ENCODE peak calls at places on chromosome 5, in seven cellular contexts. E is HepG2, C is endothelial cell of umbilical vein, S is adipocyte, U is GM23248, D is MM.1S, F is GM12878. O is an unnamed sample. For H3K9me3, the result is how much of the 10 kb centered on the place peaks cover.

GRCh38 chr5:68544656-68545565 is 329.4 kb downstream of the PIK3R1 start:
- DNase-seq in E (no peak), C (no peak), S (no peak), U (peak), D (no peak), F (no peak), O (no peak)

GRCh38 chr5:11683666-11684065 is 220.6 kb downstream of the CTNND2 start:
- DNase-seq in E (no peak), C (no peak), S (no peak), U (no peak), D (no peak), F (no peak), O (no peak)

GRCh38 chr5:93162201-93162654 is 418.8 kb downstream of the NR2F1-AS1 start:
- DNase-seq in E (no peak), C (peak), S (peak), U (peak), D (no peak), F (no peak), O (no peak)

GRCh38 chr5:28807230-28807629 is 1768.8 kb upstream of the CDH9 start:
- DNase-seq in E (no peak), C (no peak), S (peak), U (no peak), D (no peak), F (no peak), O (no peak)

GRCh38 chr5:106397700-106398099 is 1273.0 kb downstream of the EFNA5 start:
- DNase-seq in E (no peak), C (peak), S (peak), U (peak), D (no peak), F (no peak), O (no peak)

GRCh38 chr5:171715551-171715950 is 70.1 kb upstream of the SMIM23 start:
- DNase-seq in E (no peak), C (no peak), S (no peak), U (no peak), D (no peak), F (no peak), O (no peak)

GRCh38 chr5:112692472-112692871 is 45.2 kb upstream of the APC start:
- DNase-seq in E (no peak), C (no peak), S (no peak), U (no peak), D (peak), F (peak), O (no peak)

GRCh38 chr5:53820802-53821171 is 260.3 kb downstream of the NDUFS4 start:
- DNase-seq in E (no peak), C (no peak), S (no peak), U (no peak), D (no peak), F (peak), O (no peak)

GRCh38 chr5:103461223-103461622 is 101.4 kb downstream of the NUDT12 start:
- DNase-seq in E (no peak), C (no peak), S (peak), U (peak), D (no peak), F (no peak), O (no peak)

GRCh38 chr5:133644000-133644865 is 31.9 kb upstream of the FSTL4 start:
- DNase-seq in E (no peak), C (no peak), S (no peak), U (no peak), D (no peak), F (no peak), O (no peak)

GRCh38 chr5:112036206-112036605 is 279.2 kb upstream of the NREP start:
- DNase-seq in E (no peak), C (no peak), S (no peak), U (peak), D (no peak), F (no peak), O (no peak)

GRCh38 chr5:175344331-175345200 is 99.4 kb downstream of the DRD1 start:
- DNase-seq in E (peak), C (no peak), S (no peak), U (peak), D (no peak), F (no peak), O (no peak)

GRCh38 chr5:54837939-54838457 is 147.4 kb downstream of the ESM1 start:
- DNase-seq in E (no peak), C (no peak), S (no peak), U (no peak), D (no peak), F (no peak), O (no peak)

GRCh38 chr5:109482748-109483147 is 73.0 kb upstream of the PJA2 start:
- DNase-seq in E (peak), C (no peak), S (no peak), U (no peak), D (no peak), F (no peak), O (no peak)

GRCh38 chr5:59174248-59174844 is 591.5 kb downstream of the RAB3C start:
- DNase-seq in E (peak), C (peak), S (peak), U (peak), D (peak), F (no peak), O (no peak)

GRCh38 chr5:176677209-176677931 is 30.1 kb downstream of the TSPAN17 start:
- DNase-seq in E (peak), C (no peak), S (no peak), U (no peak), D (no peak), F (no peak), O (peak)

GRCh38 chr5:91382530-91383026 is 539 bp downstream of the ARRDC3 start:
- DNase-seq in E (peak), C (peak), S (peak), U (peak), D (peak), F (peak), O (no peak)

GRCh38 chr5:16935271-16936149 is 578 bp downstream of the MYO10 start:
- DNase-seq in E (no peak), C (peak), S (peak), U (peak), D (no peak), F (no peak), O (peak)

GRCh38 chr5:28488752-28489151 is 1450.4 kb upstream of the CDH9 start:
- DNase-seq in E (no peak), C (no peak), S (no peak), U (no peak), D (no peak), F (no peak), O (no peak)

GRCh38 chr5:52880541-52880940 is 92.8 kb downstream of the ITGA1 start:
- DNase-seq in E (no peak), C (no peak), S (no peak), U (no peak), D (no peak), F (no peak), O (no peak)

GRCh38 chr5:168301593-168302388 is 10.3 kb downstream of the WWC1 start:
- DNase-seq in E (no peak), C (no peak), S (peak), U (peak), D (no peak), F (no peak), O (no peak)

GRCh38 chr5:138489705-138490104 is 24.4 kb downstream of the EGR1 start:
- DNase-seq in E (no peak), C (peak), S (no peak), U (no peak), D (no peak), F (no peak), O (no peak)

GRCh38 chr5:9710069-9710468 is 79.9 kb upstream of the TAS2R1 start:
- DNase-seq in E (no peak), C (no peak), S (no peak), U (no peak), D (no peak), F (no peak), O (no peak)

GRCh38 chr5:31119938-31120641 is 73.4 kb upstream of the CDH6 start:
- DNase-seq in E (no peak), C (no peak), S (no peak), U (peak), D (no peak), F (no peak), O (no peak)
- H3K9ac ChIP-seq in E (no peak), C (no peak), S (no peak), U (no peak), D (no peak), F (no peak), O (no peak)

GRCh38 chr5:73450041-73450598 is 1.5 kb upstream of the FOXD1 start:
- DNase-seq in E (no peak), C (peak), S (no peak), U (peak), D (no peak), F (no peak), O (no peak)

GRCh38 chr5:73452215-73452614 is 3.6 kb upstream of the FOXD1 start:
- DNase-seq in E (no peak), C (no peak), S (no peak), U (no peak), D (no peak), F (no peak), O (no peak)

GRCh38 chr5:73448451-73449136 is at the start of gene FOXD1:
- DNase-seq in E (peak), C (peak), S (peak), U (peak), D (peak), F (no peak), O (peak)

GRCh38 chr5:73451218-73452130 is 2.9 kb upstream of the FOXD1 start:
- DNase-seq in E (no peak), C (peak), S (peak), U (peak), D (peak), F (no peak), O (peak)

DNA sequence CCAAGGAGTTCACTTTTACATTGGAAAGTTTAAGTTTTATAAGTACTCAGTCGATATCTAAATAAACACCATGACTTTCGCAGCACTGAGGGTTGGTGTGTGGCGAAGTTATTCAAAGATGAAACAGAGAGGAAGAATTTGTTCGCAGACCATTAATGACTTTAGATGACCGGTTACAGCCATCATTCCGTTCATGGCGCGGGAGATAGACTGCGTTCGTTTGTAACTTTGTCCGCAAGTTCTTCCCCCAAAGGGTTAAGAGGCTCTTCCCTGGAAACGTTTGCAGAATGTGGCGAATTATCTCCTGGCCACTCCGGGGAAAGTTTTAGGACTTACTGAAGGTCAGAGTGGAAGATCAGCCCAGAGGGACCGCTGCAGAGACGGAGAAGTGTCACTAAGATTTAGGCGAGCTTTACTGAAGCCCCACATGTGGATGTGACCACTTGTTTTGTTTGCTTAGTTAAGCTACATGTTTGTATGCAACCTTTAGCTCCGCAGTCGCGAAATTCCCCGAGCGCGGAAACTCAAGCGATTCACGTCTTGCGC is 2.2 kb upstream of the FOXD1 start:
- DNase-seq in E (no peak), C (peak), S (peak), U (peak), D (no peak), F (no peak), O (no peak)
- H3K4me3 ChIP-seq in E (no peak), C (no peak), S (no peak), U (peak), D (no peak), F (no peak), O (peak)

DNA sequence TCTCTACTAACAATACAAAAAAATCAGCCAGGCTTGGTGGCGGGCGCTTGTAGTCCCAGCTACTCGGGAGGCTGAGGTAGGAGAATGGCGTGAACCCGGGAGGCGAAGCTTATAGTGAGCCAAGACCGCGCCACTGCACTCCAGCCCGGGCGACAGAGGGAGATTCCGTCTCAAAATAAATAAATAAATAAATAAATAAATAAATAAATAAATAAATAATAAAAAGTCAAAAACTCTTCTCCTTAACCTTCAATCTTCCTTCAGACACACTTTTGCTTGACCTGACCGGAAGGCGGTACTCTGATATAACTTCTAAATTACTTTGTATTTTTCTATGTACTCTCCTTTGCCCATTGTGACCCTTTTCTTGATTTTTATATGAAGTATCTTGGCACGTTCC is 302.1 kb downstream of the SLF1 start:
- DNase-seq in E (no peak), C (no peak), S (no peak), U (no peak), D (no peak), F (no peak), O (no peak)
- H3K9me3 ChIP-seq in E (under half), C (under half), S (under half), U (under half), D (under half), F (under half), O (under half)

DNA sequence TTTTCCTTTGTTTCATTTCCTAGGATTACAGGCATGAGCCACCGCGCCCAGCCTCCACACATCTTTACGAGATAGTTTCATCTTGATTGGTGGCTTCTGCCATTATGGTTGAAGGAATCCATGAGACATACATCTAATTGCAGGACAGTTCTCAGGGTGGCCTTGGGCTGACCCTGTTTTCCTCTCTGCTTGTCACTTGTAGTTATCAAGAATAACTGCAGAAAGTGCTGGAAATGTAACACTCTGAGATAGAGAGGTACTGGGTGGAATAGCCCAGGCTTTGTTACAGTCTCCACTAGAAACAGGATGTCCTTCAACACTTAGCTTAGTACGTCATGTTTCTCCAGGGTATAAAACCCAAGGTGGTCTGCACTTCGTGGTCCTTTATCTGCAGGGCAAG is 10.7 kb downstream of the UGT3A2 start:
- DNase-seq in E (no peak), C (no peak), S (no peak), U (no peak), D (no peak), F (no peak), O (no peak)
- H3K9ac ChIP-seq in E (no peak), C (no peak), S (no peak), U (no peak), D (no peak), F (no peak), O (no peak)

GRCh38 chr5:14257995-14258403 is 114.9 kb downstream of the TRIO start:
- DNase-seq in E (no peak), C (no peak), S (no peak), U (no peak), D (no peak), F (peak), O (no peak)
- H3K4me3 ChIP-seq in E (no peak), C (no peak), S (no peak), U (no peak), D (no peak), F (peak), O (no peak)

DNA sequence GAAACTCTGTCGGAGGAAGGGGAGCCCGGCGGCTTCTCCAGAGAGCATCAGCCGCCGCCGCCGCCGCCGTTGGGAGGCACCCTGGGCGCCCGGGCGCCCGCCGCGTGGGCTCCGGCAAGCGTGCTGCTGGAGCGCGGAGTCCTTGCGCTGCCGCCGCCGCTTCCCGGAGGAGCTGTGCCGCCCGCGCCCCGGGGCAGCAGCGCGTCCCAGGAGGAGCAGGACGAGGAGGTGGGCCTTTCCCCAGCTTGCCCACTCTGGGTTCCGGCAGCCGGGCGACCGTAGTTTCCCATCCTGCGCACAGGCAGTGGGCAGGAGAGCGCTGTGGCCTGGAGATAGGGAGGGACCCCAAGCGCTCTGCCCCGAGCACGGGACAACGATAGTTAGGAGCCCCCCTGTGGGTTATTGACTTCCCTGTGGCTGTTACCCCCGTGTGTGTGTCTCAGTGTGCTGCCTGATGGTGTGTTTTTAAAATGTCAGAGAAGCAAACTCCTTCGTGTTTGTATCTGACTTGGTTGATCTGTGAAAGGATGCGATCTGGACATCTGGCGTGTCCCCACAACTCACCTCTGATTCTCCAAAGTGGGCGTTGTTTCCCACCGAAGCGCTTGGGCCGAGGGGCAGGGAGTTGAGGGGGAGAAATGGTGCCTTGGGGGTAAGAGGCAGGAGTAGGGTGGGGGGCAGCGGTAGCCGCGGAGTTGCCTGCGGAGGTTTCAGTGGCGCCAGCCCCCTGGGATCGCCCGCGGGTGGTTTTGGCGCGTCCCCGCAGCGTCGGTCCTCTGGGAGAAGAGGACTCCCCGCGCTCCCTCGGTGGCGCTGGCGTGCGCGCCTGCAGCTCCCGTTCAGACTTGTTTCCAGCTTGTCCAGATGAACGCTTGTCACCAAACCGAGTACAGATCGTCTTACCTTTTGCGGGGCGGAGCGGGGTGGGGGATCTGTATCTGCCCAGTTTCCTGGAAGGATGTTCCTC is 881 bp downstream of the MAST4 start:
- DNase-seq in E (no peak), C (peak), S (peak), U (peak), D (peak), F (no peak), O (peak)
- H3K9me3 ChIP-seq in E (under half), C (under half), S (under half), U (under half), D (under half), F (under half), O (under half)

GRCh38 chr5:38193015-38193581 is 65.3 kb upstream of the EGFLAM start:
- DNase-seq in E (peak), C (peak), S (peak), U (peak), D (peak), F (no peak), O (peak)

GRCh38 chr5:38190111-38190510 is 68.2 kb upstream of the EGFLAM start:
- DNase-seq in E (no peak), C (no peak), S (no peak), U (no peak), D (no peak), F (no peak), O (no peak)

GRCh38 chr5:38189031-38189632 is 69.2 kb upstream of the EGFLAM start:
- DNase-seq in E (peak), C (no peak), S (no peak), U (no peak), D (no peak), F (no peak), O (no peak)

GRCh38 chr5:38188591-38188990 is 69.8 kb upstream of the EGFLAM start:
- DNase-seq in E (no peak), C (no peak), S (no peak), U (no peak), D (no peak), F (no peak), O (no peak)

DNA sequence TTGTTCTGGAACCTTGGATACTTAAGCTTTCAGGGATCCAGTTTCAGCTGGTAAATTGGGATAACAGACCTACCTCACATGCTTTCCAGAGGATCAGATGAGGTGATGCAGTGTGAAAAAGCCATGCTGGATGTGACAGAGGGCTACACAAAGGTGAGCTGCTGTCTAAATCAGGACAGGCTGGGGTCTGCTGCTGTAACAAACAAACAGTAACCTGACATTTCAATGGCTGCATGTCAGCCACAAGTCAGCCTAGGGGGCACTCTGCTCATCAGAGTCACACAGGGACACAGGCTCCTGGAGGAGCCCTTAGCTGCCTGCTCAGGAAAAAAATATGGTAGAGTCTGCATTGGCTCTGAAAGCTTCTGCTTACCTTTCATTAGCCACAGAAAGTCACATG is 66.7 kb upstream of the EGFLAM start:
- DNase-seq in E (no peak), C (no peak), S (no peak), U (no peak), D (no peak), F (no peak), O (no peak)
- H3K9ac ChIP-seq in E (no peak), C (no peak), S (no peak), U (no peak), D (no peak), F (no peak), O (no peak)

DNA sequence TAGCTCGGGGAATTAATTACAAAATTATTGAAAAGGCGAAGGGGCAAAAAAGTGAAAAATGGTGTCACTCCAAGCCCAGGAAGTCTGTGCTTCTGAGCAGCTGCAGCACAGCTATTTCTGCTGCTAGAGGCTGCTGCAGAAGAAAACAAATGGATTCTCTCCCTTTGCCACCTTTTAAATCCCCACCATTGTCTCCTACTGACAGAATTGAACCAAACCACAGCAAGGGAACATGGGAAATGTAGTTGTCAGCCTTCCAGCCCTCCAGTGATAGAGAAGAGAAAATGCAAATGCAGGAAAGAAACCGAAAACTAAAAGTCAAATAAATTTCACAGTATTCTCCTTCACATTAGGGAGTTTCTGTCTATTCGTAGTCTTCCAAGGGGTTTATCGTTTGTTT is 33.4 kb upstream of the CDC42SE2 start:
- DNase-seq in E (peak), C (no peak), S (no peak), U (no peak), D (peak), F (no peak), O (no peak)
- H3K4me3 ChIP-seq in E (peak), C (no peak), S (no peak), U (no peak), D (peak), F (peak), O (no peak)

GRCh38 chr5:1038417-1039209 is 30.0 kb downstream of the NKD2 start:
- DNase-seq in E (no peak), C (no peak), S (no peak), U (no peak), D (no peak), F (no peak), O (peak)
- H3K9me3 ChIP-seq in E (under half), C (under half), S (under half), U (under half), D (under half), F (under half), O (under half)